ENCODE peak calls at places on chromosome 11, in nine cellular contexts. D is Peyer's patch, N is HCT116, Z is heart left ventricle, R is spleen, M is A549, C is esophagus muscularis mucosa, T is stomach, F is body of pancreas. Y is an unnamed sample.

GRCh38 chr11:64710418-64711137 is 12.4 kb downstream of the NRXN2 start:
- DNase-seq in Z (no peak), C (no peak), N (no peak), D (no peak), M (no peak), T (no peak), F (no peak), R (no peak), Y (no peak)

GRCh38 chr11:31827458-31828206 is 16.5 kb upstream of the PAX6 start:
- DNase-seq in N (no peak), R (no peak), C (peak; percentile 55), D (no peak), F (no peak), Z (no peak), T (no peak), M (no peak), Y (no peak)

GRCh38 chr11:31160504-31161422 is 208.8 kb downstream of the DCDC1 start:
- DNase-seq in D (no peak), R (no peak), C (no peak), Z (no peak), F (no peak), M (peak; percentile 25), T (no peak), N (peak; percentile 18), Y (no peak)

GRCh38 chr11:69554849-69555248 is 73.4 kb downstream of the LINC01488 start:
- DNase-seq in T (no peak), N (no peak), M (no peak), Z (no peak), F (no peak), C (no peak), D (no peak), R (no peak), Y (no peak)

GRCh38 chr11:113090716-113091577 is 129.7 kb downstream of the NCAM1 start:
- DNase-seq in M (no peak), R (no peak), N (no peak), T (no peak), C (no peak), Z (no peak), D (no peak), F (no peak), Y (no peak)

GRCh38 chr11:6611092-6612007 is 666 bp downstream of the TAF10 start:
- DNase-seq in C (no peak), M (no peak), Z (no peak), T (no peak), N (no peak), D (no peak), F (peak; percentile 59), R (peak; percentile 69), Y (no peak)

GRCh38 chr11:8867856-8868705 is 42.9 kb upstream of the AKIP1 start:
- DNase-seq in Z (no peak), C (no peak), F (no peak), T (no peak), M (no peak), R (no peak), D (no peak), N (no peak), Y (no peak)

GRCh38 chr11:17351510-17352176 is at the start of gene NCR3LG1:
- DNase-seq in D (peak; percentile 92), T (peak; percentile 68), R (peak; percentile 91), M (peak; percentile 45), Z (peak; percentile 46), C (peak; percentile 92), N (no peak), F (peak; percentile 46), Y (peak; percentile 93)

GRCh38 chr11:124886476-124886875 is 11.2 kb downstream of the ROBO4 start:
- DNase-seq in Z (no peak), C (no peak), N (no peak), D (no peak), R (no peak), M (no peak), F (no peak), T (no peak), Y (no peak)

DNA sequence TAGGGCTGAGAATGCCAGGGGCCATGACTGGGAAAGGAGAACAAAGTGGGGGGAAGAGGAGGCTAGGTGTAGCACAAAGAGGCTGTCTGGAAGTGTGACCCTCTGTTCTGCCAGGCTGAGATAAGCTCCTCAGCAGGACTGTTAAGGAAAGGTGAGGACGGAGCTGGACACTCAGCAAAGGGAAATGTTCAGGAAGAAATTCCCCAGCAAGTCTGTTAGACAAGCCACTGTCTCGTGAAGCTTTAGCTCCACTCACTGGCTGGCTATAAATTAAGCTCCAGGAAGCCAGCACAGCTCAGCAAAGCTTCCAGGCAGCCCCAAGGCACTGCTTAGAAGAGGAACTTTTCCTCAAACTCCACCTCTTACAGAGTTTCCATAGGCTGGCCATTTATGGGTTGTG is 181.2 kb upstream of the API5 start:
- DNase-seq in C (no peak), Z (no peak), M (no peak), R (no peak), N (no peak), T (no peak), D (no peak), F (no peak), Y (no peak)
- TF ChIP-seq CTCF in C (no peak), Z (peak; percentile 39), M (no peak), R (no peak), N (no peak), T (no peak), D (no peak), F (no peak), Y (no peak)

GRCh38 chr11:2778630-2779498 is 79.1 kb upstream of the KCNQ1OT1 start:
- DNase-seq in F (peak; percentile 87), N (no peak), C (peak; percentile 92), M (peak; percentile 26), R (peak; percentile 86), T (peak; percentile 93), Z (peak; percentile 88), D (peak; percentile 88), Y (peak; percentile 92)

GRCh38 chr11:2779499-2779980 is 79.7 kb upstream of the KCNQ1OT1 start:
- DNase-seq in M (no peak), R (no peak), F (no peak), D (no peak), T (no peak), N (no peak), Z (no peak), C (peak; percentile 77), Y (no peak)

GRCh38 chr11:2781413-2782274 is 81.8 kb upstream of the KCNQ1OT1 start:
- DNase-seq in F (peak; percentile 9), C (peak; percentile 89), N (no peak), T (peak; percentile 55), Z (peak; percentile 22), R (peak; percentile 60), M (no peak), D (peak; percentile 39), Y (peak; percentile 20)

GRCh38 chr11:2780850-2781412 is 81.1 kb upstream of the KCNQ1OT1 start:
- DNase-seq in C (peak; percentile 70), D (peak; percentile 30), M (no peak), R (no peak), T (peak; percentile 20), N (no peak), F (no peak), Z (peak; percentile 15), Y (no peak)

GRCh38 chr11:2779981-2780849 is 80.4 kb upstream of the KCNQ1OT1 start:
- DNase-seq in M (no peak), N (no peak), D (peak; percentile 51), C (peak; percentile 88), Z (peak; percentile 40), T (peak; percentile 85), F (peak; percentile 26), R (peak; percentile 88), Y (peak; percentile 63)
- H3K4me1 ChIP-seq in M (peaks cover 31% of the 10 kb centered on the region), N (peaks cover 28% of the 10 kb centered on the region), D (peaks cover 40% of the 10 kb centered on the region), C (peaks cover 41% of the 10 kb centered on the region), Z (peaks cover 46% of the 10 kb centered on the region), T (peaks cover 52% of the 10 kb centered on the region), F (peaks cover 49% of the 10 kb centered on the region), R (peaks cover 30% of the 10 kb centered on the region), Y (peaks cover 38% of the 10 kb centered on the region)

GRCh38 chr11:119000906-119001305 is 3.0 kb downstream of the CENATAC start:
- DNase-seq in D (no peak), R (no peak), F (no peak), T (no peak), Z (no peak), C (no peak), M (no peak), N (no peak), Y (no peak)

GRCh38 chr11:118998388-118998717 is 415 bp downstream of the CENATAC start:
- DNase-seq in R (no peak), N (no peak), F (no peak), Z (no peak), T (no peak), D (no peak), M (no peak), C (no peak), Y (peak; percentile 27)

GRCh38 chr11:118996926-118997626 is 862 bp upstream of the CENATAC start:
- DNase-seq in C (no peak), Z (peak; percentile 38), T (no peak), R (peak; percentile 73), N (no peak), F (no peak), D (no peak), M (peak; percentile 40), Y (no peak)

GRCh38 chr11:118998822-118999221 is 884 bp downstream of the CENATAC start:
- DNase-seq in N (peak; percentile 74), T (peak; percentile 35), M (peak; percentile 50), R (no peak), C (no peak), D (no peak), Z (no peak), F (no peak), Y (peak; percentile 56)

DNA sequence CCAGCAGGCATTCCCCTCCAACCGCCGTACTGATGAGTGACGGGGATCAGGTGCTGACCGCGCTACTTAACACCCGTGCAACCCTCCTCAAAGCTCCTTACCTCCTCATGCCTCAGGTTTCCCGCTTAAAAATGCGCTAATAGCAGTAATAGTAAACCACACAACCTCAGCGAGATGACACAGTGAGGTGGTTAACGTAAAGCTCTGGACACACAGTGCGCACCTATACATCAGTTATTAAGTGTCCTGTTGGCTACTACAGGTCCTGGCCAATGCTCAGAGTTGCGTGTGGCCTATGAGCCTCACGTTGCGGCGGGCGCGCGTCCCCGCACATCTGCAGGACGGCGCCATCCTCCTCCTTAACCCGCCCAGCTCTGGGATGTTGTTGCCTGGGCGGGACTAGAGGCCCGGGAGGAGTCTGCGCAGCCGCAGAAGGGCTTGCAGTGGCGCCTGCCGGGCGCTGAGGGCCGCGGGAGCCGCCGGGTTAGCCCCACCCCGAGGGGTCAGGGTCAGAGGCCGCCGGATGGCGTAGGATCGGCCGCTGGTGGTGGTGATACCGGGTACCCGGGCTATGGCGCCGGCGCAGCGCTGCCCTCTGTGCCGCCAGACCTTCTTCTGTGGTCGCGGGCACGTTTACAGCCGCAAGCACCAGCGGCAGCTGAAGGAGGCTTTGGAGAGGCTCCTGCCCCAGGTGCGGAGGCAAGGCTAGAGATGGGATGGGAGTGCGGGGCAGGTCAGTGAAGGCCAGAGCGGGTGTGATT is at the start of gene CENATAC:
- DNase-seq in R (peak; percentile 99), Z (peak; percentile 98), N (peak; percentile 74), M (peak; percentile 86), C (peak; percentile 95), F (peak; percentile 95), D (peak; percentile 96), T (peak; percentile 96), Y (peak; percentile 97)
- TF ChIP-seq POLR2A in R (peak; percentile 36), Z (no peak), N (peak; percentile 99), M (peak; percentile 92), C (peak; percentile 67), F (peak; percentile 68), D (peak; percentile 61), T (no peak), Y (no peak)

DNA sequence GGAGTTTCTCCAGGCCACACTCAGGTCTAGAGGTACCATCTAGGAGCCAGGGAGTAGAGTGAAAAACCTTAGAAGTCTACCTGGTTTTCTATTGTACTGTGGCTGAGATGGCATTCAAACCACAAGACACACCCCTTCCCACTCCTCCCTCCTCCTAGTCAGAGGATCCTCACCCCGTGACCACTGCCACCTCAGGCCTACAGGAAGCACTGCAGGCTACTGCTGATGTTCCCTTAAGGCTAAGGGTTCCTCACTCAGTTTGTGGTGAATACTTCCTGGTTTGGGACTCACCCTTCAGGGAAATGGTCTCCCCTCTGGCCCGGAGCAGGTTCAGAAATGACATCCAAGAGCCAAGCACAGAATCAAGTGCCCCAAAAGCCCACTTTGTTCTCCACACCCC is 1293.9 kb downstream of the JRKL start:
- DNase-seq in F (no peak), C (no peak), T (no peak), D (no peak), Z (no peak), N (no peak), M (peak; percentile 4), R (no peak), Y (no peak)
- TF ChIP-seq CTCF in F (no peak), C (no peak), T (no peak), D (no peak), Z (no peak), N (no peak), M (no peak), R (no peak), Y (no peak)

Y was measured in upper lobe of left lung.